ENCODE peak calls at places on chromosomes 4 and X, in six cellular contexts. L, R, A, W, V and I are unnamed samples.
A peak's percentile ranks its signal among the peaks of the same experiment; 100 is the strongest.

GRCh38 chr4:665381-665750 is 8.7 kb downstream of the ATP5ME start:
- DNase-seq in A (no peak), W (no peak), V (no peak), L (no peak), R (no peak), I (no peak)

GRCh38 chr4:2101346-2102044 is 42.4 kb downstream of the NAT8L start:
- DNase-seq in A (no peak), L (no peak), R (no peak), V (no peak), W (no peak), I (no peak)

GRCh38 chrX:2262679-2263055 is 238.1 kb downstream of the DHRSX start:
- DNase-seq in W (no peak), L (no peak), R (no peak), A (no peak), V (no peak), I (no peak)

GRCh38 chr4:142550955-142551354 is 295.1 kb downstream of the INPP4B start:
- DNase-seq in V (no peak), R (no peak), L (no peak), W (no peak), A (no peak), I (no peak)

GRCh38 chr4:121953860-121954259 is 2.0 kb upstream of the TRPC3 start:
- DNase-seq in R (no peak), A (no peak), L (no peak), W (no peak), V (no peak), I (no peak)

GRCh38 chr4:16812041-16812440 is 86.4 kb downstream of the LDB2 start:
- DNase-seq in W (no peak), A (no peak), R (no peak), V (no peak), L (no peak), I (no peak)

GRCh38 chr4:26000274-26000950 is 86.4 kb downstream of the SMIM20 start:
- DNase-seq in V (no peak), R (no peak), W (no peak), L (peak; percentile 12), A (no peak), I (no peak)

GRCh38 chr4:110640608-110641007 is 17.7 kb upstream of the PITX2 start:
- DNase-seq in L (no peak), W (no peak), A (no peak), V (no peak), R (no peak), I (no peak)

GRCh38 chr4:5118091-5118786 is 67.0 kb downstream of the STK32B start:
- DNase-seq in V (no peak), R (no peak), L (no peak), A (no peak), W (no peak), I (no peak)

GRCh38 chr4:139834210-139834609 is 168.6 kb downstream of the MGST2 start:
- DNase-seq in R (no peak), V (no peak), A (no peak), L (no peak), W (no peak), I (no peak)

GRCh38 chrX:19625612-19626011 is 110.3 kb upstream of the MAP3K15 start:
- DNase-seq in V (no peak), W (no peak), A (no peak), L (no peak), R (no peak), I (no peak)

GRCh38 chr4:15078682-15079642 is 76.7 kb downstream of the CPEB2 start:
- DNase-seq in V (peak; percentile 48), L (peak; percentile 3), W (no peak), R (no peak), A (no peak), I (no peak)

GRCh38 chrX:109856974-109857373 is 123.9 kb upstream of the ACSL4 start:
- DNase-seq in V (peak; percentile 47), A (no peak), R (no peak), L (peak; percentile 10), W (no peak), I (no peak)

GRCh38 chr4:122224348-122224747 is 72.2 kb downstream of the BLTP1 start:
- DNase-seq in A (peak; percentile 1), R (no peak), W (no peak), L (no peak), V (peak; percentile 12), I (no peak)

GRCh38 chr4:64533637-64534036 is 124.4 kb upstream of the TECRL start:
- DNase-seq in A (no peak), L (no peak), R (no peak), W (no peak), V (no peak), I (no peak)

GRCh38 chr4:167100120-167100519 is 134.2 kb downstream of the SPOCK3 start:
- DNase-seq in W (no peak), A (no peak), V (peak; percentile 32), R (no peak), L (no peak), I (no peak)

GRCh38 chr4:11805837-11806236 is 377.1 kb upstream of the HS3ST1 start:
- DNase-seq in L (no peak), W (no peak), A (no peak), V (peak; percentile 89), R (no peak), I (no peak)

GRCh38 chr4:57373971-57374370 is 263.8 kb upstream of the IGFBP7 start:
- DNase-seq in A (no peak), W (no peak), R (no peak), V (no peak), L (no peak), I (no peak)

GRCh38 chrX:16462912-16463311 is 187.0 kb upstream of the S100G start:
- DNase-seq in V (peak; percentile 58), W (no peak), L (no peak), A (no peak), R (no peak), I (peak; percentile 44)

GRCh38 chrX:42290608-42291007 is 367.3 kb upstream of the CASK start:
- DNase-seq in W (no peak), L (peak; percentile 2), V (peak; percentile 1), A (no peak), R (no peak), I (no peak)

GRCh38 chrX:121562616-121563015 is 515.2 kb downstream of the GLUD2 start:
- DNase-seq in W (no peak), A (no peak), V (no peak), R (no peak), L (no peak), I (no peak)

GRCh38 chr4:54568184-54568583 is 89.6 kb upstream of the KIT start:
- DNase-seq in L (no peak), A (no peak), R (no peak), W (no peak), V (peak; percentile 50), I (no peak)

GRCh38 chr4:187258651-187259401 is 535.2 kb upstream of the FAT1 start:
- DNase-seq in W (no peak), V (no peak), R (no peak), L (no peak), A (no peak), I (no peak)

GRCh38 chrX:119503484-119503861 is 35.2 kb downstream of the SLC25A5 start:
- DNase-seq in W (no peak), L (peak; percentile 62), A (no peak), V (peak; percentile 91), R (no peak), I (peak; percentile 69)

GRCh38 chr4:41215969-41216293 is 1.6 kb upstream of the APBB2 start:
- DNase-seq in L (no peak), R (no peak), V (no peak), A (no peak), W (no peak), I (no peak)

GRCh38 chrX:108091878-108092291 is 307 bp downstream of the ATG4A start:
- DNase-seq in W (no peak), L (peak; percentile 46), R (no peak), V (no peak), A (no peak), I (no peak)

GRCh38 chr4:153233761-153234371 is 29.6 kb downstream of the TRIM2 start:
- DNase-seq in V (peak; percentile 89), A (no peak), W (no peak), L (peak; percentile 53), R (no peak), I (peak; percentile 77)

GRCh38 chrX:46311581-46312120 is 233.6 kb downstream of the ZNF674 start:
- DNase-seq in V (no peak), R (no peak), A (no peak), L (no peak), W (no peak), I (no peak)

GRCh38 chr4:149823770-149824221 is 8.2 kb upstream of the IQCM start:
- DNase-seq in W (no peak), V (peak; percentile 50), A (no peak), R (no peak), L (no peak), I (peak; percentile 62)

GRCh38 chrX:44733931-44734330 is 109.9 kb upstream of the DUSP21 start:
- DNase-seq in V (no peak), W (no peak), A (no peak), L (no peak), R (no peak), I (no peak)

GRCh38 chr4:39792529-39792928 is 94.6 kb downstream of the UBE2K start:
- DNase-seq in A (no peak), W (no peak), R (no peak), L (no peak), V (no peak), I (no peak)

GRCh38 chrX:37423864-37424569 is 74.9 kb downstream of the PRRG1 start:
- DNase-seq in V (peak; percentile 24), W (no peak), R (no peak), L (no peak), A (no peak), I (no peak)

GRCh38 chr4:84965558-84966381 is 720 bp downstream of the WDFY3 start:
- DNase-seq in V (peak; percentile 43), W (no peak), L (peak; percentile 40), R (peak; percentile 48), A (no peak), I (no peak)
- TF ChIP-seq CTCF in V (no peak), W (no peak), L (no peak), R (peak; percentile 36), A (no peak), I (no peak)

GRCh38 chrX:131544218-131544617 is 344 bp downstream of the OR13H1 start:
- DNase-seq in R (no peak), A (no peak), W (no peak), L (no peak), V (no peak), I (no peak)
- TF ChIP-seq CTCF in R (no peak), A (no peak), W (no peak), L (no peak), V (no peak), I (no peak)

DNA sequence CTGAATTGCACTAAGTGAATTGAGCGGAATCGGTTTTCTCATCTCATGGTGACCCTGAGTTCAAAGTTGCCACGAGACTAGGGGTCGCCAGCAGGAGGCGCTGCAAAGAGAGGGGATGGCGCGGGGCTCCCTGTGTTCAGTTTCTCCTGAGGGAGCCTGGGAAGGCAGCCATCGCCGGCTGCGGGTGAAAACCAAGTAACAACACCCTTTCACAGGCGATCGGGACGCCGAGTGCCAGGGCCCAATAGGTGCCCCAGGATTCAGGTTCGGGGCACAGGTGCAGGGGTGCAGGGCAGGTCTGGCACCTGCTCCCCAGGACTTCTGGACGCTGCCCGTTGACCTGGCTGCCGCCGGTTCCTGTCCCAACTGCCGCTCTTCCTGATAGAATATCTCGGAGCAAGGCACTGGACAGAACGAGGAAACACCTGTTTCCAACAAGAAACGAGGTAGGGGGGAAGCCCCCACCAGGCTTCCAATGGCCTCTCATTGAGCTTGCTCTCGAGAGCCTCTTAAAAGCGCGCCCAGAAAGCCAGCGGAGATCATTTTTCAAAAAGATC is 1.1 kb upstream of the FGF16 start:
- DNase-seq in V (no peak), A (no peak), R (peak; percentile 14), L (no peak), W (no peak), I (no peak)
- TF ChIP-seq CTCF in V (peak; percentile 23), A (no peak), R (peak; percentile 36), L (no peak), W (no peak), I (peak; percentile 22)

GRCh38 chrX:77276742-77277141 is 170.4 kb upstream of the FGF16 start:
- DNase-seq in R (no peak), V (no peak), A (no peak), L (no peak), W (no peak), I (no peak)
- TF ChIP-seq CTCF in R (no peak), V (no peak), A (no peak), L (no peak), W (no peak), I (no peak)